ENCODE peak calls at places on chromosomes 13 and 19, in seven cellular contexts. A is IMR-90, I is trophoblast cell, G is mesendoderm, T is H9, H is neuronal stem cell, N is H1. F is an unnamed sample.

GRCh38 chr13:76942363-76942762 is 5.9 kb upstream of the ACOD1 start:
- DNase-seq in N (no peak), A (no peak), G (no peak), T (no peak), H (no peak), I (no peak), F (no peak)

GRCh38 chr13:19810151-19810550 is 27.4 kb upstream of the PSPC1 start:
- DNase-seq in G (no peak), I (peak), H (no peak), A (no peak), N (no peak), T (no peak), F (no peak)

GRCh38 chr13:98998831-98999634 is 21.2 kb upstream of the DOCK9 start:
- DNase-seq in G (no peak), H (no peak), T (no peak), A (no peak), I (peak), N (no peak), F (peak)

GRCh38 chr19:7748756-7749155 is 1.4 kb upstream of the CD209 start:
- DNase-seq in H (no peak), A (peak), N (peak), G (peak), T (peak), I (peak), F (peak)

GRCh38 chr19:10388957-10389356 is 8.6 kb upstream of the TYK2 start:
- DNase-seq in I (peak), T (peak), H (peak), A (peak), G (peak), N (peak), F (peak)

GRCh38 chr13:39612023-39612637 is 9.1 kb upstream of the LHFPL6 start:
- DNase-seq in I (peak), H (peak), T (peak), G (peak), A (peak), N (peak), F (peak)

GRCh38 chr19:46919324-46919723 is 58.5 kb downstream of the ARHGAP35 start:
- DNase-seq in A (peak), I (no peak), N (no peak), T (no peak), H (no peak), G (no peak), F (peak)

GRCh38 chr19:17385878-17386611 is 8.0 kb downstream of the CCDC194 start:
- DNase-seq in G (peak), I (peak), T (peak), H (no peak), A (peak), N (peak), F (peak)

GRCh38 chr19:4529924-4530522 is 5.0 kb downstream of the PLIN5 start:
- DNase-seq in T (no peak), N (no peak), A (no peak), G (no peak), I (no peak), H (no peak), F (no peak)

GRCh38 chr19:4533334-4533733 is 1.7 kb downstream of the PLIN5 start:
- DNase-seq in T (no peak), I (no peak), G (no peak), A (no peak), N (no peak), H (no peak), F (no peak)

GRCh38 chr19:4533835-4534424 is 1.1 kb downstream of the PLIN5 start:
- DNase-seq in H (no peak), N (no peak), G (no peak), T (no peak), A (no peak), I (no peak), F (no peak)

GRCh38 chr19:4528843-4529242 is 6.2 kb downstream of the PLIN5 start:
- DNase-seq in N (no peak), A (no peak), T (no peak), G (no peak), I (no peak), H (no peak), F (no peak)

DNA sequence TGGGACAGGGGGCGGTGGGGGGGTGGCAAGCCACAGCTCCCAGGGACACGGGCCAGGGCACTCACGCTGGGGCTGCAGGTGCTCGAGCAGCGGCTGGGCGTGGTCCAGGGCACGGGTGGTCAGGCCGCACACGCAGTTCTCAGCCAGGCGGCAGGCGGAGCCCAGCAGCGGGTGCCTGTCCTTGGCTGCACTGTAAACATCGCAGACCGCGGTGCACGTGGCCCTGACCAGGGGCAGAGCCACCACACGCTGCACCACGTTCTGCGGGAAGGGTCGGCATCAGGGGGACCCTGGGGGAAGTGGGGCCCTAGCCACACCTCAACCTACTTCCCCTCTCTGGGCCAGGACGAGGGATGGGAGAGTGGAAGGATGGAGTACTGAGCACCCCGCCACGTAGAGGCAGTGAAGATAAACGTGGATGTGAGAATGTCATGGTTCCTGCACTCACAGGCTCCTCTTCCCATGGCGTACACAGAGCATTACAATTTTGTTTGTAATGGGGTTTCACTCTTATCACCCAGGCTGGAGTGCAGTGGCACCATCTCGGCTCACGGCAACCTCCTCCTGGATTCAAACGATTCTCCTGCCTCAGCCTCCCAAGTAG is 3.4 kb downstream of the PLIN5 start:
- DNase-seq in N (no peak), I (no peak), T (no peak), G (no peak), A (no peak), H (no peak), F (no peak)
- H2BK5ac ChIP-seq in N (no peak), I (no peak), T (no peak), G (no peak), A (no peak), H (no peak), F (no peak)

GRCh38 chr19:45078390-45079062 is 534 bp upstream of the GEMIN7 start:
- DNase-seq in T (no peak), A (no peak), G (no peak), N (no peak), I (no peak), H (no peak), F (no peak)

GRCh38 chr19:45076029-45076850 is at the start of gene ZNF296:
- DNase-seq in G (peak), T (peak), N (peak), A (no peak), H (peak), I (peak), F (peak)

GRCh38 chr19:45074744-45075143 is 1.5 kb downstream of the ZNF296 start:
- DNase-seq in G (peak), I (no peak), A (no peak), T (peak), H (peak), N (no peak), F (no peak)

GRCh38 chr19:45076851-45077730 is 813 bp upstream of the ZNF296 start:
- DNase-seq in T (peak), A (no peak), G (no peak), N (peak), I (no peak), H (no peak), F (no peak)

DNA sequence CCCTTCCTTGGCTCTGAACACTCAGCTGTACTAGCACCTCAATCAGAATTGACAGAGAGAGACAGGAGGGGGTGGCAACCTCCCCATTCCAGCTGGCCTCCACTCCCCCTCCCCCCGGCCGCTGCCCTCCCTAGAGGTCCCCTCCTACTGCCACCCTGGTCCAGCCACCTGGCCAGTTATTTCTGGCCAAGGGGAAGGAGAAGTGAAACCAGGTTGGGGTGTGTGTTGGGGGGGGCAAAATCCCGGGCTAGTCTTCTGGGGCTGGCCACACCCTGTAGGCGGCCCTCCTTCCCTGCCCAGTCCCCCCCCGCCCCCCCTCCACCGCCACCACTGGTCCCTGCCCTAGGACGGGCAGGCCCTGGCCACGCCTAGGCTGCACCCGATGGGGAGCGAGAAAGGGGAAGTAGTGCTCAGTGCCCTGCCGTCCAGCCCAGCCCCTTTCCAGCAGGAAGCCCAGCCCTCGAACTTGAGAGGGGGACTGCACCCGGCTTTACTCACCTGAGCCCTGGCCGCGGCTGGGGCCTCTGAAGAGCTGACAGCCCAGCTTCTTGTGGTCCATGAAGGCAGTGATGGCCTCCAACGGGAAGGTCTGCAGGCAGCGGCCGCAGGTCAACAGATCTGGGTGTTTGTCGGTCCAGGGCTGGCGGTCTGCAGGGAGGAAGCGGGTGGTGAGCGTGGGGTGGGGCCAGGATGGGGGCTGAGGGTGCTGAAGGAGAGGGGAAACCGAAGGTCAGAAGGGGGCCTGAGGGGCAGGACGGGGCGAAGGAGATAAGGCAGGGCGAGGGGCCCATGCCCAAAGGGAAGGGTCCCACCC is 856 bp downstream of the ZNF296 start:
- DNase-seq in N (peak), T (peak), H (no peak), A (no peak), G (peak), I (peak), F (no peak)
- H2BK5ac ChIP-seq in N (peak), T (no peak), H (no peak), A (no peak), G (no peak), I (no peak), F (no peak)

GRCh38 chr19:52391135-52391534 is 6.5 kb upstream of the ZNF528 start:
- DNase-seq in I (no peak), N (no peak), A (no peak), G (no peak), T (peak), H (no peak), F (no peak)
- H2BK5ac ChIP-seq in I (no peak), N (no peak), A (no peak), G (no peak), T (no peak), H (no peak), F (no peak)

GRCh38 chr13:91280806-91281205 is 66.7 kb upstream of the MIR17HG start:
- DNase-seq in G (no peak), I (no peak), T (no peak), N (no peak), A (no peak), H (no peak), F (no peak)

GRCh38 chr13:91286317-91286716 is 61.2 kb upstream of the MIR17HG start:
- DNase-seq in H (no peak), T (no peak), G (no peak), N (no peak), A (no peak), I (no peak), F (no peak)

GRCh38 chr13:91278888-91279287 is 68.6 kb upstream of the MIR17HG start:
- DNase-seq in A (no peak), G (no peak), H (no peak), N (no peak), T (no peak), I (no peak), F (no peak)

DNA sequence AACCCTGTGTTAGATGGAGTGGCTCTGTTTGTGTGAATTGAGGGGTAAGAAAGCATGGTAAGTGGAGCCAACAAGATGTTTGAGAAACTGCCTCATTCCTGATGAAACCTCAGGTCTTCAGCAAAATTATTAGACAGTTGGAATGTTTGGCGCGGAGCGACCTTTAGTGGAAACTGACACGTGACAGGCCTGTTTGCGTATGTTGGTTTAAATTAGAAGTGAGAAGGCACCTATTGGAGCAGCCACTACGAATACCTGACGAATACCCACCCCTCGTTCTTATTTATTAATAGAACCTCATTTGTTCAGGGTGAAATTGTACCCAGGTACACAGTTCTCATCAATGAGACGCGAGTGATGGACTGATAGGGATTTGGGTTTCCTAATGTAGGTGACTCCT is 63.2 kb upstream of the MIR17HG start:
- DNase-seq in A (no peak), H (no peak), N (no peak), T (no peak), I (no peak), G (no peak), F (no peak)
- H2BK5ac ChIP-seq in A (no peak), H (no peak), N (no peak), T (no peak), I (no peak), G (no peak), F (no peak)

GRCh38 chr19:49085868-49086232 is 599 bp downstream of the SNRNP70 start:
- DNase-seq in N (peak), A (no peak), H (no peak), I (no peak), G (peak), T (no peak), F (no peak)
- H2BK5ac ChIP-seq in N (peak), A (peak), H (peak), I (peak), G (no peak), T (no peak), F (peak)

GRCh38 chr13:114177245-114178010 is 1.6 kb upstream of the CFAP97D2 start:
- DNase-seq in T (no peak), H (no peak), N (no peak), G (no peak), I (no peak), A (no peak), F (no peak)

GRCh38 chr13:114173261-114173660 is 5.8 kb upstream of the CFAP97D2 start:
- DNase-seq in G (no peak), N (no peak), H (no peak), I (no peak), T (no peak), A (peak), F (no peak)

GRCh38 chr13:114173753-114174152 is 5.3 kb upstream of the CFAP97D2 start:
- DNase-seq in G (no peak), A (peak), H (no peak), I (no peak), N (no peak), T (no peak), F (peak)

GRCh38 chr13:114179087-114179658 is at the start of gene CFAP97D2:
- DNase-seq in T (no peak), I (no peak), N (no peak), G (peak), H (no peak), A (no peak), F (no peak)

DNA sequence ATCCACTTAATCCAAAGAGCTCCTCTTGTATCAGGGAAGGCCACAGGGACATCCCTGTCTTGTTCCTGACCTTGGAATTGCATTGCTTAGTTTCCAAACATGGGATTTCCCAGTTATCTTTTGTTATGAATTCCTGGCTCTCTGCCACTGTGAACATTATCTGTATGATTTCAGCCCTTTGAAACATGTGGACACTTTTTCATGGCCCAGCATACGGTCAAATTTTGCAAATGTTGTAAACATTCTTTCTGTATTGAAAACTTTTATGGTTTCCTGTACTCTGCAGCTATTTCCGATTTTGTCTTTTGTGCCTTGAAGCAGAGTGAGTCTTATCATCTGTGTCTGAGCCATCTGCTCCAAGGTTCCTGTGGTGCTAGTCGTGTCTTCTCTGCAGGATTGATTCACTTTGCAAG is 4.5 kb upstream of the CFAP97D2 start:
- DNase-seq in I (no peak), H (no peak), G (no peak), A (peak), N (no peak), T (no peak), F (peak)
- H2BK5ac ChIP-seq in I (no peak), H (no peak), G (no peak), A (no peak), N (no peak), T (no peak), F (no peak)

DNA sequence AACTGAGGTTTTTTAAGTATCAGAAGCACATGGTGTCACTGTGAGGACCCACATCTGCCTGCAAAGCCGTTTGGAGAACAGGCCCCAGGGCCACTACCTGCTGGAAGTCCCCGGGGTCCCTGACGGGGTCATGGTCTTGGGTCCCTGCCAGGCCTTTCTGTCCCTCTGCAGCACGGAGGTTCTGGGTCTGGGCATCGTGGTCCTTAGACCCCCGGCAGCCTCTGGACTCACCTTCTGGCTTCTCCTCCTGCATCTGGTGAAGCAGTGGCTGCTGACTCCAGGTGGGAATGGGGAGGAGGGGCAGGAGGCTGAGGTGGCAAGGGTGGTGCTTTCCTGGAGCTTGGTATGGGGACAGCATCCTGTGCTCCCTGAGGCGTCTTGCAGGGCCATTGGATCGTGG is 198.6 kb downstream of the TEX29 start:
- DNase-seq in T (peak), A (no peak), N (no peak), H (no peak), I (no peak), G (no peak), F (no peak)
- H2BK5ac ChIP-seq in T (no peak), A (no peak), N (no peak), H (peak), I (no peak), G (no peak), F (no peak)